ENCODE peak calls at places on chromosomes 12 and 14, in ten cellular contexts. One of them, this sample, is unnamed.

GRCh38 chr12:23204933-23205778 is 580.2 kb downstream of the ETNK1 start:
- DNase-seq in thyroid gland: peak; percentile 2
- DNase-seq in left ventricle myocardium inferior: no peak
- DNase-seq in A549: peak; percentile 18
- DNase-seq in uterus: no peak
- DNase-seq in cardiac muscle cell: peak; percentile 65
- DNase-seq in neuronal stem cell: peak; percentile 50
- DNase-seq in IMR-90: peak; percentile 67
- DNase-seq in psoas muscle: no peak
- DNase-seq in right lobe of liver: no peak
- DNase-seq in this sample: peak; percentile 63

GRCh38 chr12:107990325-107990724 is 138.8 kb upstream of the WSCD2 start:
- DNase-seq in thyroid gland: peak; percentile 58
- DNase-seq in left ventricle myocardium inferior: peak; percentile 16
- DNase-seq in A549: peak; percentile 4
- DNase-seq in uterus: peak; percentile 28
- DNase-seq in cardiac muscle cell: peak; percentile 62
- DNase-seq in neuronal stem cell: peak; percentile 46
- DNase-seq in IMR-90: no peak
- DNase-seq in psoas muscle: peak; percentile 48
- DNase-seq in right lobe of liver: peak; percentile 27
- DNase-seq in this sample: peak; percentile 66

GRCh38 chr14:102878970-102879460 is 43.4 kb upstream of the AMN start:
- DNase-seq in thyroid gland: peak; percentile 81
- DNase-seq in left ventricle myocardium inferior: no peak
- DNase-seq in A549: no peak
- DNase-seq in uterus: no peak
- DNase-seq in cardiac muscle cell: no peak
- DNase-seq in neuronal stem cell: no peak
- DNase-seq in IMR-90: no peak
- DNase-seq in psoas muscle: no peak
- DNase-seq in right lobe of liver: peak; percentile 56
- DNase-seq in this sample: peak; percentile 44

GRCh38 chr12:126156806-126157574 is 1091.8 kb downstream of the AACS start:
- DNase-seq in thyroid gland: no peak
- DNase-seq in left ventricle myocardium inferior: no peak
- DNase-seq in A549: no peak
- DNase-seq in uterus: no peak
- DNase-seq in cardiac muscle cell: no peak
- DNase-seq in neuronal stem cell: no peak
- DNase-seq in IMR-90: no peak
- DNase-seq in psoas muscle: peak; percentile 61
- DNase-seq in right lobe of liver: no peak
- DNase-seq in this sample: no peak

GRCh38 chr14:104155513-104155912 is 17.1 kb downstream of the KIF26A start:
- DNase-seq in thyroid gland: no peak
- DNase-seq in left ventricle myocardium inferior: peak; percentile 41
- DNase-seq in A549: no peak
- DNase-seq in uterus: peak; percentile 22
- DNase-seq in cardiac muscle cell: no peak
- DNase-seq in neuronal stem cell: no peak
- DNase-seq in IMR-90: no peak
- DNase-seq in psoas muscle: peak; percentile 66
- DNase-seq in right lobe of liver: no peak
- DNase-seq in this sample: no peak

GRCh38 chr14:84643438-84643837 is 886.5 kb upstream of the FLRT2 start:
- DNase-seq in thyroid gland: no peak
- DNase-seq in left ventricle myocardium inferior: no peak
- DNase-seq in A549: no peak
- DNase-seq in uterus: no peak
- DNase-seq in cardiac muscle cell: no peak
- DNase-seq in neuronal stem cell: no peak
- DNase-seq in IMR-90: no peak
- DNase-seq in psoas muscle: no peak
- DNase-seq in right lobe of liver: no peak
- DNase-seq in this sample: no peak

GRCh38 chr12:21828111-21828775 is 53.7 kb upstream of the KCNJ8 start:
- DNase-seq in thyroid gland: no peak
- DNase-seq in left ventricle myocardium inferior: no peak
- DNase-seq in A549: no peak
- DNase-seq in uterus: no peak
- DNase-seq in cardiac muscle cell: no peak
- DNase-seq in neuronal stem cell: no peak
- DNase-seq in IMR-90: peak; percentile 28
- DNase-seq in psoas muscle: no peak
- DNase-seq in right lobe of liver: no peak
- DNase-seq in this sample: no peak

GRCh38 chr12:89632778-89633177 is 75.9 kb downstream of the ATP2B1 start:
- DNase-seq in thyroid gland: no peak
- DNase-seq in left ventricle myocardium inferior: no peak
- DNase-seq in A549: no peak
- DNase-seq in uterus: no peak
- DNase-seq in cardiac muscle cell: no peak
- DNase-seq in neuronal stem cell: no peak
- DNase-seq in IMR-90: no peak
- DNase-seq in psoas muscle: no peak
- DNase-seq in right lobe of liver: no peak
- DNase-seq in this sample: peak; percentile 25

GRCh38 chr12:107670999-107671643 is 14.5 kb upstream of the PWP1 start:
- DNase-seq in thyroid gland: peak; percentile 63
- DNase-seq in left ventricle myocardium inferior: no peak
- DNase-seq in A549: no peak
- DNase-seq in uterus: no peak
- DNase-seq in cardiac muscle cell: peak; percentile 36
- DNase-seq in neuronal stem cell: no peak
- DNase-seq in IMR-90: peak; percentile 7
- DNase-seq in psoas muscle: no peak
- DNase-seq in right lobe of liver: peak; percentile 32
- DNase-seq in this sample: peak; percentile 26

GRCh38 chr12:122028601-122029560 is 7.2 kb downstream of the BCL7A start:
- DNase-seq in thyroid gland: peak; percentile 65
- DNase-seq in left ventricle myocardium inferior: no peak
- DNase-seq in A549: no peak
- DNase-seq in uterus: no peak
- DNase-seq in cardiac muscle cell: no peak
- DNase-seq in neuronal stem cell: no peak
- DNase-seq in IMR-90: no peak
- DNase-seq in psoas muscle: no peak
- DNase-seq in right lobe of liver: no peak
- DNase-seq in this sample: no peak

GRCh38 chr12:50017047-50017446 is 8.2 kb downstream of the RACGAP1 start:
- DNase-seq in thyroid gland: peak; percentile 62
- DNase-seq in left ventricle myocardium inferior: no peak
- DNase-seq in A549: no peak
- DNase-seq in uterus: peak; percentile 70
- DNase-seq in cardiac muscle cell: peak; percentile 14
- DNase-seq in neuronal stem cell: no peak
- DNase-seq in IMR-90: peak; percentile 93
- DNase-seq in psoas muscle: no peak
- DNase-seq in right lobe of liver: no peak
- DNase-seq in this sample: peak; percentile 67

GRCh38 chr12:52268212-52268611 is 6.2 kb upstream of the KRT86 start:
- DNase-seq in thyroid gland: no peak
- DNase-seq in left ventricle myocardium inferior: no peak
- DNase-seq in A549: no peak
- DNase-seq in uterus: no peak
- DNase-seq in cardiac muscle cell: no peak
- DNase-seq in neuronal stem cell: no peak
- DNase-seq in IMR-90: no peak
- DNase-seq in psoas muscle: no peak
- DNase-seq in right lobe of liver: no peak
- DNase-seq in this sample: no peak

GRCh38 chr12:10094648-10095047 is 4.1 kb downstream of the CLEC1A start:
- DNase-seq in thyroid gland: no peak
- DNase-seq in left ventricle myocardium inferior: no peak
- DNase-seq in A549: no peak
- DNase-seq in uterus: no peak
- DNase-seq in cardiac muscle cell: no peak
- DNase-seq in neuronal stem cell: no peak
- DNase-seq in IMR-90: no peak
- DNase-seq in psoas muscle: no peak
- DNase-seq in right lobe of liver: no peak
- DNase-seq in this sample: no peak

GRCh38 chr12:13203028-13203922 is 6.7 kb downstream of the EMP1 start:
- DNase-seq in thyroid gland: no peak
- DNase-seq in left ventricle myocardium inferior: peak; percentile 62
- DNase-seq in A549: no peak
- DNase-seq in uterus: peak; percentile 79
- DNase-seq in cardiac muscle cell: peak; percentile 35
- DNase-seq in neuronal stem cell: no peak
- DNase-seq in IMR-90: no peak
- DNase-seq in psoas muscle: peak; percentile 82
- DNase-seq in right lobe of liver: no peak
- DNase-seq in this sample: no peak

GRCh38 chr14:65351493-65352224 is 60.9 kb upstream of the FUT8 start:
- DNase-seq in thyroid gland: no peak
- DNase-seq in left ventricle myocardium inferior: no peak
- DNase-seq in A549: no peak
- DNase-seq in uterus: no peak
- DNase-seq in cardiac muscle cell: no peak
- DNase-seq in neuronal stem cell: no peak
- DNase-seq in IMR-90: no peak
- DNase-seq in psoas muscle: no peak
- DNase-seq in right lobe of liver: no peak
- DNase-seq in this sample: no peak

GRCh38 chr12:57605308-57606015 is 838 bp downstream of the DTX3 start:
- DNase-seq in thyroid gland: no peak
- DNase-seq in left ventricle myocardium inferior: no peak
- DNase-seq in A549: no peak
- DNase-seq in uterus: no peak
- DNase-seq in cardiac muscle cell: peak; percentile 43
- DNase-seq in neuronal stem cell: no peak
- DNase-seq in IMR-90: no peak
- DNase-seq in psoas muscle: no peak
- DNase-seq in right lobe of liver: no peak
- DNase-seq in this sample: no peak
- H3K27ac ChIP-seq in thyroid gland: peak overlapping the region; percentile 82
- H3K27ac ChIP-seq in left ventricle myocardium inferior: peak overlapping the region; percentile 92
- H3K27ac ChIP-seq in A549: peak overlapping the region; percentile 97
- H3K27ac ChIP-seq in uterus: peak overlapping the region; percentile 96
- H3K27ac ChIP-seq in cardiac muscle cell: no peak overlapping the region
- H3K27ac ChIP-seq in neuronal stem cell: no peak overlapping the region
- H3K27ac ChIP-seq in IMR-90: peak overlapping the region; percentile 41
- H3K27ac ChIP-seq in psoas muscle: peak overlapping the region; percentile 64
- H3K27ac ChIP-seq in right lobe of liver: peak overlapping the region; percentile 72
- H3K27ac ChIP-seq in this sample: peak overlapping the region; percentile 69

DNA sequence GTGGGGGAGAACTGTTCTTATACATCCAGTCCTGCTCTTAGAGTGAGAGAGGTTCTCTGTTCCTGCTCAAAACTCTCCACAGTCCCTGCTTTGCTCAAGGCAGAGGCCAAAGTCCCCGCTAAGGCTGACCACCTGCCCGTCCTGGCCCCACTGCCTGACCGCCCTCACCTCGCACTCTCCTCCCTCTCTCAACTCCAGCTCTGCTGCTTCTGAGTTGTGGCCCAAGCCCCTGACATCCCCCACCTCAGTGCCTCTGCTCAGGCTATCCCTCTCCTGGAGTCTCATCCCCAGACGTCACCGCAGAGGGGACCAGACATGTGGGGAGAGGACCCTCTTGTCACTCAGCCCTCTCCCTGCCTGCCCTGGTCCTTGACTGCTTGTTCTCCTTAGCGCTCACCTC is 110.6 kb downstream of the CALM1 start:
- DNase-seq in thyroid gland: no peak
- DNase-seq in left ventricle myocardium inferior: no peak
- DNase-seq in A549: no peak
- DNase-seq in uterus: no peak
- DNase-seq in cardiac muscle cell: no peak
- DNase-seq in neuronal stem cell: no peak
- DNase-seq in IMR-90: no peak
- DNase-seq in psoas muscle: no peak
- DNase-seq in right lobe of liver: no peak
- DNase-seq in this sample: no peak
- H3K4me1 ChIP-seq in thyroid gland: peaks cover 33% of the 10 kb centered on the region
- H3K4me1 ChIP-seq in left ventricle myocardium inferior: peaks cover 29% of the 10 kb centered on the region
- H3K4me1 ChIP-seq in A549: peaks cover 36% of the 10 kb centered on the region
- H3K4me1 ChIP-seq in uterus: no peaks in the 10 kb centered on the region
- H3K4me1 ChIP-seq in cardiac muscle cell: no peaks in the 10 kb centered on the region
- H3K4me1 ChIP-seq in neuronal stem cell: peaks cover 8% of the 10 kb centered on the region
- H3K4me1 ChIP-seq in IMR-90: no peaks in the 10 kb centered on the region
- H3K4me1 ChIP-seq in psoas muscle: peaks cover 7% of the 10 kb centered on the region
- H3K4me1 ChIP-seq in right lobe of liver: no peaks in the 10 kb centered on the region
- H3K4me1 ChIP-seq in this sample: peaks cover 32% of the 10 kb centered on the region

GRCh38 chr14:74325446-74325845 is 22.7 kb upstream of the ABCD4 start:
- DNase-seq in thyroid gland: no peak
- DNase-seq in left ventricle myocardium inferior: no peak
- DNase-seq in A549: no peak
- DNase-seq in uterus: no peak
- DNase-seq in cardiac muscle cell: no peak
- DNase-seq in neuronal stem cell: no peak
- DNase-seq in IMR-90: no peak
- DNase-seq in psoas muscle: no peak
- DNase-seq in right lobe of liver: no peak
- DNase-seq in this sample: no peak

GRCh38 chr14:74324945-74325361 is 22.2 kb upstream of the ABCD4 start:
- DNase-seq in thyroid gland: no peak
- DNase-seq in left ventricle myocardium inferior: no peak
- DNase-seq in A549: peak; percentile 65
- DNase-seq in uterus: no peak
- DNase-seq in cardiac muscle cell: peak; percentile 54
- DNase-seq in neuronal stem cell: peak; percentile 38
- DNase-seq in IMR-90: peak; percentile 38
- DNase-seq in psoas muscle: no peak
- DNase-seq in right lobe of liver: no peak
- DNase-seq in this sample: peak; percentile 56

GRCh38 chr14:74326369-74327152 is 21.7 kb upstream of the VRTN start:
- DNase-seq in thyroid gland: no peak
- DNase-seq in left ventricle myocardium inferior: no peak
- DNase-seq in A549: no peak
- DNase-seq in uterus: no peak
- DNase-seq in cardiac muscle cell: peak; percentile 91
- DNase-seq in neuronal stem cell: peak; percentile 80
- DNase-seq in IMR-90: no peak
- DNase-seq in psoas muscle: no peak
- DNase-seq in right lobe of liver: no peak
- DNase-seq in this sample: peak; percentile 68
- H3K27ac ChIP-seq in thyroid gland: no peak overlapping the region
- H3K27ac ChIP-seq in left ventricle myocardium inferior: no peak overlapping the region
- H3K27ac ChIP-seq in A549: no peak overlapping the region
- H3K27ac ChIP-seq in uterus: no peak overlapping the region
- H3K27ac ChIP-seq in cardiac muscle cell: peak overlapping the region; percentile 94
- H3K27ac ChIP-seq in neuronal stem cell: peak overlapping the region; percentile 99
- H3K27ac ChIP-seq in IMR-90: no peak overlapping the region
- H3K27ac ChIP-seq in psoas muscle: no peak overlapping the region
- H3K27ac ChIP-seq in right lobe of liver: no peak overlapping the region
- H3K27ac ChIP-seq in this sample: peak overlapping the region; percentile 26

DNA sequence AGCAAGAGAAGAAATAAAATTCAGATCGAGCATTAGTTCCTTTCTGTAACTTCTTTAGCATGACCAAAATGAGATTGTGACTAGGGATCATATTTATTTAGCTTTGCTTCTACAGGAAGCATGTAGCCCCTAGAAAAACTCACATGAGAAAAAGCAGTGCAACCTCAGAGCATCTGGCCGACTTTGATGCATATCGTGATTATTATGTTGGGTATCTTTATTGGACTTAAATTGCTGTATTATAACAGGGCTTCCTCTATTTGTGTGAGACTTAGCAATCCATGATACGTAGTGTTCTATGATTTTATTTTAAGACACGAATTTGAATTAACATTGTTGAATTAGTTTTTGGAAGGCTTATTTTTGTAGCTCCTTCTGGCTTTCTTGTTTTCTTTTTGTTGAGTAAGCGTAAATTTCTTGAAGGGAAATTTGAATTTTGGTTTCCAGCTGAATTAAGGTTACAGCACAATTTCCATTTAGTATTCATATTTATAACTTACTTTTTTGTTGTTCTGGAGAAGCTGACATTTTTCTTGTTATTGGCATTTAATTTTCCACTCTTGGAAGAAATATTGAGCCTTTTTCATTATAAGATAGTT is 33.9 kb downstream of the WASHC4 start:
- DNase-seq in thyroid gland: no peak
- DNase-seq in left ventricle myocardium inferior: no peak
- DNase-seq in A549: no peak
- DNase-seq in uterus: no peak
- DNase-seq in cardiac muscle cell: no peak
- DNase-seq in neuronal stem cell: no peak
- DNase-seq in IMR-90: no peak
- DNase-seq in psoas muscle: no peak
- DNase-seq in right lobe of liver: no peak
- DNase-seq in this sample: no peak
- H3K4me1 ChIP-seq in thyroid gland: peaks cover 4% of the 10 kb centered on the region
- H3K4me1 ChIP-seq in left ventricle myocardium inferior: peaks cover 13% of the 10 kb centered on the region
- H3K4me1 ChIP-seq in A549: no peaks in the 10 kb centered on the region
- H3K4me1 ChIP-seq in uterus: no peaks in the 10 kb centered on the region
- H3K4me1 ChIP-seq in cardiac muscle cell: no peaks in the 10 kb centered on the region
- H3K4me1 ChIP-seq in neuronal stem cell: no peaks in the 10 kb centered on the region
- H3K4me1 ChIP-seq in IMR-90: peaks cover 3% of the 10 kb centered on the region
- H3K4me1 ChIP-seq in psoas muscle: no peaks in the 10 kb centered on the region
- H3K4me1 ChIP-seq in right lobe of liver: no peaks in the 10 kb centered on the region
- H3K4me1 ChIP-seq in this sample: no peaks in the 10 kb centered on the region